ENCODE peak calls at places on chromosomes 7 and 10, in nine cellular contexts. D is aorta; X is fibroblast of lung; I is adrenal gland; N is upper lobe of right lung; F is small intestine; W is CD8-positive, alpha-beta T cell; P is H1; L is lower lobe of right lung. U is an unnamed sample. For H3K4me1 and H3K9me3, the result is how much of the 10 kb centered on the place peaks cover.

GRCh38 chr7:73841689-73842247 is 548 bp downstream of the METTL27 start:
- DNase-seq in N (peak), D (no peak), I (no peak), F (no peak), W (no peak), X (no peak), L (no peak), P (no peak), U (no peak)

GRCh38 chr10:17578603-17579002 is 38.6 kb downstream of the HACD1 start:
- DNase-seq in I (no peak), D (no peak), W (no peak), F (no peak), P (no peak), N (no peak), X (no peak), L (no peak), U (no peak)

GRCh38 chr10:80382989-80383388 is 25.4 kb upstream of the PRXL2A start:
- DNase-seq in L (no peak), F (peak), D (no peak), W (peak), N (no peak), X (peak), P (no peak), I (peak), U (peak)

GRCh38 chr7:33886100-33886623 is 19.2 kb upstream of the BMPER start:
- DNase-seq in I (no peak), F (no peak), W (no peak), N (no peak), L (no peak), X (no peak), P (no peak), D (no peak), U (no peak)

GRCh38 chr7:711093-711966 is 15.2 kb upstream of the DNAAF5 start:
- DNase-seq in P (no peak), L (peak), I (no peak), N (no peak), D (peak), W (no peak), F (no peak), X (no peak), U (no peak)

GRCh38 chr7:100946111-100946510 is 3.2 kb upstream of the MUC3A start:
- DNase-seq in L (no peak), I (no peak), N (no peak), X (no peak), F (no peak), D (no peak), P (no peak), W (no peak), U (no peak)

GRCh38 chr7:34096135-34096775 is 190.9 kb downstream of the BMPER start:
- DNase-seq in D (peak), P (no peak), F (no peak), W (no peak), N (no peak), X (peak), I (peak), L (peak), U (no peak)

GRCh38 chr10:20034732-20035131 is 218.5 kb downstream of the PLXDC2 start:
- DNase-seq in L (no peak), I (no peak), F (no peak), D (no peak), P (no peak), W (no peak), N (no peak), X (no peak), U (no peak)

GRCh38 chr10:28910960-28911359 is 233.6 kb downstream of the BAMBI start:
- DNase-seq in L (no peak), W (no peak), D (no peak), I (no peak), P (no peak), N (no peak), X (peak), F (no peak), U (no peak)

GRCh38 chr10:129742742-129743550 is 221.1 kb downstream of the EBF3 start:
- DNase-seq in F (no peak), L (no peak), P (no peak), N (peak), X (no peak), W (no peak), I (peak), D (peak), U (no peak)

GRCh38 chr7:45003789-45004188 is 3.8 kb downstream of the CCM2 start:
- DNase-seq in I (no peak), L (no peak), X (no peak), W (no peak), N (peak), D (no peak), F (no peak), P (no peak), U (no peak)
- H3K27ac ChIP-seq in I (no peak), L (no peak), X (no peak), W (no peak), N (no peak), D (no peak), F (no peak), P (no peak), U (no peak)

DNA sequence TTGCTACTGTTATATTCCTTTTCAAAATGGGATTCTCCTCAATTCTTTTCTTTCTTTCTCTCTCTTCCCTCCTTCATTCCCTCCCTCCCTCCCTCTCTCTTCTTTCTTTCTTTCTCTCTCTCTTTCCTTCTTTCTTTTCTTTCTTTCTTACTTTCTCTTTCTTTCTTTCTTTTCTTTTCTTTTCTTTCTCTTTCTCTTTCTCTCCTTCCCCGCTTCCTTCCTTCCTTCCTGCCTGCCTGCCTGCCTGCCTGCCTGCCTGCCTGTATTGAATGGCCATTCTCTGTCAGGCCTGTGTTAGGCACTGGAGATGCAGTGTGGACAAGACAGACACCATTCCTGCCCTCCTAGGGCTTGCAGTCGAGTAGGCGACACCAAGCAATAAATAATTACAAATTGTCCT is 11.5 kb downstream of the CNNM1 start:
- DNase-seq in D (no peak), N (no peak), X (no peak), F (no peak), I (no peak), P (no peak), L (no peak), W (no peak), U (no peak)
- H3K4me1 ChIP-seq in D (under half), N (under half), X (under half), F (under half), I (under half), P (under half), L (under half), W (under half), U (under half)

DNA sequence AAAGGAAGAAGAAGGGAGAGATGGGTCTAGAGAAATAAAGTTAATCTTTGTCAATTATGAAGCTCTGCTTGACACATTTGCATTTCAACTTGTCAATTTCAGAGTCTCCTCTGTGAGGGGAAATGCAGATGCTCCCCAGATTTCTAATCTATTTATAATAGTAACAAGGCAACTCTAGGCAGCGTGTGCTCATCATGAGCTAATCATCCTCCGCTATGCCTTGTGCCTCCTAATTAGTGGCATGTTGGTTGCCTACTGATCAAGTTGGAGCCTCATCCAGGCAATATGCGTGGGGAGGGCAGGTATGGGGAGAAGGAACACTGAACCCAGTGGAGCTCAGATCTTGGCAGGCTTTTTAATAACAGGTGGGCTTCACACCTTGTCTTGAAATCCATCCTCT is 628.6 kb downstream of the SORCS3 start:
- DNase-seq in N (no peak), W (no peak), F (no peak), I (no peak), P (no peak), L (no peak), X (no peak), D (no peak), U (no peak)
- H3K9me3 ChIP-seq in N (under half), W (under half), F (under half), I (under half), P (under half), L (under half), X (under half), D (under half), U (under half)

GRCh38 chr10:24462340-24462739 is 253.4 kb downstream of the KIAA1217 start:
- DNase-seq in X (no peak), P (no peak), D (no peak), L (no peak), I (no peak), N (no peak), F (no peak), W (no peak), U (no peak)

GRCh38 chr10:24465124-24465874 is 256.4 kb downstream of the KIAA1217 start:
- DNase-seq in I (no peak), P (no peak), L (no peak), D (no peak), W (no peak), X (peak), F (no peak), N (no peak), U (no peak)

GRCh38 chr10:24462889-24463552 is 254.1 kb downstream of the KIAA1217 start:
- DNase-seq in W (no peak), N (no peak), F (no peak), X (peak), D (no peak), P (no peak), I (no peak), L (no peak), U (no peak)

GRCh38 chr10:24465899-24466615 is 257.1 kb downstream of the KIAA1217 start:
- DNase-seq in L (no peak), I (peak), X (peak), N (no peak), W (no peak), P (no peak), F (peak), D (no peak), U (peak)

GRCh38 chr10:24463683-24464426 is 254.9 kb downstream of the KIAA1217 start:
- DNase-seq in N (no peak), P (no peak), D (no peak), W (no peak), X (peak), F (peak), L (no peak), I (peak), U (peak)
- H3K27ac ChIP-seq in N (peak), P (no peak), D (no peak), W (no peak), X (peak), F (peak), L (peak), I (peak), U (no peak)

DNA sequence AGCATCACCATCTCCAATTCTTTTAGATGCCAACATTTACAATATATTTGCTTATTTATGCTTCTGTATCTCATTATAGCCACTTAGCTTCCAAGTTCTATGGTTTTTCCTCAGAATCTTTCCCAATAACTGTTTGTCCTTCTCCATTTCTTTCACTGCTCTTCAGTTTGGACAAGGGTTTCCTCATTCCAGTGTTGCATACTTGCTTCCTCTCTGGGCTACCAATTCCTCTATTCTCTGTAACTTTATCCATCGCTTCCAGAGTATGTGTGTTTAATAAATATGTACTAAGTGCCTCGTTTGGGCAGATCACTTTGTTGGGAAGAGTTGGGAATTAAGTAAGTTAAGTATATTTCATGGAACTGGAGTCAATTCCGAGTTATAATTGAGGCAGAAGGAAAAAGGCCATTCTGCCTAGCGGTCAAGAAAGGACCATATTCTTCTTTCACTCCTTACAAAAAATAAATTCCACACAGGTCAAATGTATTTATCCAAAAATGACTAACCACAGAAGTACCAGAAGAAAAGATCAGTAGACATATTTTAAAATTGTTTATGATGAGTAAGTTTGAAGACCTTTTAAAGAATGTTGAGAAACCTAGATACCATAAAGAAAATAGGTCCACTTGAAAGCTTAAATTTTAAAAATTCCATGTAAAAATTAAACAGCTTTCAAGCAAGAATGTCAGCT is 10.8 kb downstream of the STAMBPL1 start:
- DNase-seq in X (peak), W (no peak), N (no peak), D (no peak), I (no peak), L (no peak), F (no peak), P (no peak), U (no peak)
- H3K4me1 ChIP-seq in X (half or more), W (under half), N (under half), D (under half), I (half or more), L (under half), F (under half), P (under half), U (half or more)

U was measured in CD4-positive, alpha-beta memory T cell.